ENCODE peak calls at places on chromosome 9, in four cellular contexts. H is spleen; Y is activated CD8-positive, alpha-beta T cell treated with anti-CD3 and anti-CD28 coated beads for 36 hours; S is cardiac muscle cell. T is an unnamed sample.

GRCh38 chr9:73348485-73348884 is 196.8 kb downstream of the ANXA1 start:
- DNase-seq in H (no peak), Y (no peak), S (peak; percentile 6), T (no peak)

GRCh38 chr9:87513171-87513570 is 15.5 kb downstream of the DAPK1 start:
- DNase-seq in H (no peak), Y (no peak), S (peak; percentile 52), T (no peak)

GRCh38 chr9:81823672-81824554 is 104.3 kb upstream of the SPATA31D4 start:
- DNase-seq in H (no peak), Y (no peak), S (no peak), T (no peak)

GRCh38 chr9:93657331-93658111 is 81.1 kb downstream of the PHF2 start:
- DNase-seq in H (peak; percentile 56), Y (no peak), S (no peak), T (no peak)

GRCh38 chr9:89021154-89021803 is 30.0 kb downstream of the S1PR3 start:
- DNase-seq in H (no peak), Y (no peak), S (peak; percentile 88), T (no peak)

GRCh38 chr9:5549671-5550650 is 39.6 kb downstream of the PDCD1LG2 start:
- DNase-seq in H (no peak), Y (no peak), S (peak; percentile 52), T (no peak)

GRCh38 chr9:113578877-113579269 is 115.3 kb downstream of the RGS3 start:
- DNase-seq in H (peak; percentile 96), Y (peak; percentile 96), S (peak; percentile 91), T (peak; percentile 87)

GRCh38 chr9:134561427-134562145 is 80.0 kb upstream of the COL5A1 start:
- DNase-seq in H (no peak), Y (no peak), S (no peak), T (no peak)

GRCh38 chr9:122418016-122418415 is 47.2 kb downstream of the PTGS1 start:
- DNase-seq in H (no peak), Y (no peak), S (no peak), T (no peak)

GRCh38 chr9:87556821-87557220 is 59.2 kb downstream of the DAPK1 start:
- DNase-seq in H (no peak), Y (no peak), S (no peak), T (no peak)

GRCh38 chr9:98374385-98375051 is 119.1 kb upstream of the TBC1D2 start:
- DNase-seq in H (no peak), Y (no peak), S (peak; percentile 96), T (no peak)

GRCh38 chr9:6686396-6686795 is 40.9 kb upstream of the GLDC start:
- DNase-seq in H (no peak), Y (no peak), S (peak; percentile 65), T (no peak)
- TF ChIP-seq CTCF in H (no peak), Y (no peak), S (peak; percentile 41), T (peak; percentile 43)

GRCh38 chr9:90893706-90894105 is 92.1 kb downstream of the SYK start:
- DNase-seq in H (no peak), Y (no peak), S (no peak), T (no peak)

GRCh38 chr9:90888941-90889340 is 87.3 kb downstream of the SYK start:
- DNase-seq in H (no peak), Y (no peak), S (no peak), T (no peak)

GRCh38 chr9:90891656-90892055 is 90.0 kb downstream of the SYK start:
- DNase-seq in H (no peak), Y (no peak), S (no peak), T (no peak)

GRCh38 chr9:90894956-90895687 is 93.5 kb downstream of the SYK start:
- DNase-seq in H (no peak), Y (peak; percentile 16), S (no peak), T (no peak)

GRCh38 chr9:90890146-90890545 is 88.5 kb downstream of the SYK start:
- DNase-seq in H (no peak), Y (no peak), S (no peak), T (no peak)
- TF ChIP-seq CTCF in H (no peak), Y (no peak), S (peak; percentile 11), T (no peak)

GRCh38 chr9:112361602-112362001 is 18.3 kb upstream of the HSDL2 start:
- DNase-seq in H (no peak), Y (no peak), S (peak; percentile 66), T (peak; percentile 29)
- TF ChIP-seq CTCF in H (peak; percentile 26), Y (peak; percentile 89), S (peak; percentile 28), T (peak; percentile 31)

DNA sequence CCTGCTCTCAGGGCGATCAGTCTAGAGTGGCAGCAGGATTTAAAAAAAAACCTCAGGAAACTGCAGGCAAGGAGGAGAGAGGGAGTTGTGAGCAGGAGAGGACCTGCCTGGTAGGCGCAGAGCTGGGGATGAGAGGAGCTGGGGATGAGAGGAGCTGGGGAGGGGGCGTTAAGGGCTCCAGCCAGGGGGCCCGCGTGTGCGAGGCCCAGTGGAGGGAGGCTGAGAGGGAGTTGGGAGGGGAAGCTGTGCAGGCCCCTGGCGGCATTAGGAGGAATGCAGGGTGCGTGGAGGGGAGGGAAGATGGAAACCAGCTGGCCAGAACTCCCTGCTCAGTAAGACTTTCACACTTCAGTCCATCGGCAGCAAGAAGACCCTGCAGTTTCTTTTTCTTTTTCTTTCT is 45.2 kb upstream of the HMCN2 start:
- DNase-seq in H (no peak), Y (no peak), S (peak; percentile 77), T (no peak)
- TF ChIP-seq CTCF in H (no peak), Y (no peak), S (peak; percentile 43), T (no peak)

GRCh38 chr9:125428060-125428481 is 166.4 kb downstream of the GAPVD1 start:
- DNase-seq in H (no peak), Y (peak; percentile 48), S (no peak), T (peak; percentile 76)
- TF ChIP-seq CTCF in H (no peak), Y (peak; percentile 49), S (peak; percentile 46), T (peak; percentile 58)

GRCh38 chr9:72313507-72313906 is 51.5 kb downstream of the ZFAND5 start:
- DNase-seq in H (no peak), Y (no peak), S (no peak), T (no peak)
- TF ChIP-seq CTCF in H (no peak), Y (no peak), S (no peak), T (no peak)

GRCh38 chr9:35599763-35600604 is 5.1 kb upstream of the TESK1 start:
- DNase-seq in H (no peak), Y (peak; percentile 20), S (no peak), T (no peak)
- TF ChIP-seq CTCF in H (no peak), Y (no peak), S (peak; percentile 20), T (peak; percentile 26)

GRCh38 chr9:133352635-133353340 is 3.5 kb downstream of the SURF1 start:
- DNase-seq in H (no peak), Y (no peak), S (no peak), T (no peak)

GRCh38 chr9:133353548-133353947 is 2.7 kb downstream of the SURF1 start:
- DNase-seq in H (no peak), Y (no peak), S (no peak), T (no peak)

GRCh38 chr9:133349965-133350624 is 2.1 kb downstream of the RPL7A start:
- DNase-seq in H (no peak), Y (peak; percentile 39), S (no peak), T (no peak)

GRCh38 chr9:133351526-133351907 is 3.5 kb downstream of the RPL7A start:
- DNase-seq in H (no peak), Y (no peak), S (no peak), T (no peak)

DNA sequence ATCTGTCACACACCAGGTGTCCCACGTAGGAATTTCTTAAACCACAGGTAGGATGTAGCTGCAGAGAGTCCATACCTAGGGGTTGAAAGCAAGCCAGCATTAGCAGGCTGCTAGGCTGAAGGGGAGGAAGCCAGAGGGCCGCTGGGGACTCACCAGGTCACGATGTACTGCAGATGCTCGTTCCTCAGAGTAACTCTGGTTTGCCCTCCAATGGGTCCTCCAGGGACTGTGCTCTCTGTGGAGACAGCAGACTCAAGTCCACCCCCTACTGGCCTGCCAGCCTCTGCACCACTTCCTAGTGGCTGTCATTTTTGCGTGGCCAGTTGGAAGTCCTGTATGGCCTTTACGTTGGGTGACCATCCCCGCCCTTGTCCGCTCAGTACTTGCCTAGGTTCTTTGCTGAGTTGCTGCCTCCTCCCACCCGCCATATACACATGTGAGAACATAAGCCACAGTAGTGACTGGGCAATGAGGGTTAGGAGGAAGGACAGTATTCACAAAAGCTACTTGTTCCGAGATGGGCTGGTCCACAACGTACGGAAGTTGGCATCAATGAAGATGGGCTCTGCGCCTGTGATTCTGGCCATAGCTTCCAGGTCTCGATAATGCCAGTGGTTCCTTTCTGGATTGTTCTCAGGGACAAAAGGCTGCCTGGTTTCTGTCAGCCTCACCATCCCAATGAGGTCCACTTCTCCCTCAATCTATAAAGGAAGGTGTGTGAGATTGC is 4.1 kb downstream of the RPL7A start:
- DNase-seq in H (no peak), Y (peak; percentile 71), S (peak; percentile 69), T (peak; percentile 43)
- TF ChIP-seq CTCF in H (peak; percentile 33), Y (peak; percentile 61), S (peak; percentile 69), T (peak; percentile 57)

T was measured in GM10248.